ENCODE peak calls at places on chromosomes 3 and 15, in ten cellular contexts. Q is NCI-H526, P is transverse colon, Z is retinal pigment epithelial cell, K is posterior cingulate gyrus, C is activated T-cell treated with anti-CD3 and anti-CD28 coated beads for 4 hours, J is left colon, I is lower leg skin, S is substantia nigra, H is AG09309. G is an unnamed sample.

GRCh38 chr3:37092484-37092883 is 81.9 kb downstream of the LRRFIP2 start:
- DNase-seq in I (no peak), K (no peak), Q (no peak), C (no peak), Z (no peak), H (no peak), S (no peak), J (no peak), P (no peak), G (no peak)

GRCh38 chr3:161148832-161149475 is 43.8 kb upstream of the B3GALNT1 start:
- DNase-seq in J (no peak), Q (no peak), K (no peak), S (no peak), H (no peak), P (no peak), I (no peak), C (no peak), Z (no peak), G (no peak)

GRCh38 chr3:53534216-53534615 is 39.8 kb downstream of the CACNA1D start:
- DNase-seq in Q (no peak), H (no peak), J (no peak), C (no peak), K (no peak), P (no peak), S (no peak), Z (no peak), I (no peak), G (no peak)

GRCh38 chr3:127016461-127016860 is 33.5 kb downstream of the PLXNA1 start:
- DNase-seq in I (no peak), J (no peak), Z (no peak), C (no peak), S (no peak), H (no peak), P (no peak), Q (no peak), K (no peak), G (no peak)

GRCh38 chr15:90685688-90686434 is 31.3 kb upstream of the BLM start:
- DNase-seq in K (no peak), Q (no peak), H (no peak), Z (no peak), I (no peak), C (no peak), J (no peak), P (no peak), S (no peak), G (no peak)

GRCh38 chr3:14555835-14556234 is 15.7 kb upstream of the GRIP2 start:
- DNase-seq in C (no peak), Q (no peak), I (no peak), K (peak), S (no peak), P (peak), Z (no peak), H (no peak), J (peak), G (no peak)

GRCh38 chr15:30997270-30997669 is 5.8 kb upstream of the MTMR10 start:
- DNase-seq in P (no peak), H (no peak), I (no peak), C (no peak), Q (no peak), Z (no peak), K (no peak), J (no peak), S (no peak), G (no peak)

GRCh38 chr3:127482216-127483004 is 108.1 kb downstream of the TPRA1 start:
- DNase-seq in J (no peak), K (no peak), C (no peak), Z (no peak), I (peak), S (no peak), Q (no peak), H (peak), P (no peak), G (no peak)

GRCh38 chr3:11060500-11061251 is 68.1 kb downstream of the SLC6A1 start:
- DNase-seq in P (peak), Z (peak), C (peak), K (peak), S (peak), H (no peak), J (peak), I (peak), Q (peak), G (peak)

GRCh38 chr3:113985526-113985925 is 37.7 kb downstream of the ZDHHC23 start:
- DNase-seq in Q (no peak), P (no peak), H (no peak), J (no peak), S (no peak), C (no peak), Z (no peak), K (no peak), I (no peak), G (no peak)

GRCh38 chr3:144760831-144761230 is 789.2 kb downstream of the DIPK2A start:
- DNase-seq in Z (no peak), S (no peak), I (no peak), J (no peak), C (no peak), H (no peak), K (no peak), P (no peak), Q (no peak), G (no peak)

GRCh38 chr3:196975349-196975748 is 6.7 kb upstream of the PIGZ start:
- DNase-seq in Z (no peak), H (no peak), Q (no peak), C (no peak), J (no peak), I (peak), S (no peak), P (no peak), K (no peak), G (no peak)

GRCh38 chr3:177529716-177530335 is 332.5 kb upstream of the TBL1XR1 start:
- DNase-seq in C (no peak), Q (no peak), Z (no peak), P (no peak), K (no peak), J (no peak), S (no peak), H (peak), I (no peak), G (no peak)

GRCh38 chr3:184262166-184262926 is 993 bp upstream of the CAMK2N2 start:
- DNase-seq in I (no peak), J (no peak), K (no peak), S (no peak), Z (no peak), H (no peak), C (peak), Q (no peak), P (no peak), G (no peak)

GRCh38 chr3:165389064-165389463 is 192.9 kb upstream of the SLITRK3 start:
- DNase-seq in Q (no peak), Z (no peak), P (no peak), C (no peak), H (no peak), J (no peak), S (no peak), K (no peak), I (no peak), G (no peak)

GRCh38 chr15:62857411-62857853 is 185.1 kb upstream of the TPM1 start:
- DNase-seq in J (no peak), C (no peak), I (peak), Q (no peak), H (no peak), P (no peak), K (no peak), Z (no peak), S (no peak), G (no peak)

GRCh38 chr15:83746231-83746630 is 92.3 kb downstream of the ADAMTSL3 start:
- DNase-seq in K (no peak), I (no peak), C (no peak), Z (no peak), S (no peak), H (no peak), J (no peak), P (no peak), Q (no peak), G (no peak)